ENCODE peak calls at places on chromosomes 6 and 20, in ten cellular contexts. T is hypothalamus; X is Daoy; F is RPMI7951; M is glutamatergic neuron; Q is heart right ventricle; H is activated T-helper 9 cell treated with anti-CD3 and anti-CD28 coated beads, Interleukin-2, amount 50 U/mL, for 16 hours; G is OCI-LY7; S is HuH-7.5; O is GM03348. D is an unnamed sample.

GRCh38 chr6:53044071-53044470 is 21.1 kb upstream of the FBXO9 start:
- DNase-seq in T (peak; percentile 29), G (no peak), S (no peak), X (peak; percentile 85), M (peak; percentile 32), H (no peak), O (no peak), F (peak; percentile 44), Q (no peak), D (no peak)

GRCh38 chr20:47251154-47252020 is 105.1 kb downstream of the ZMYND8 start:
- DNase-seq in Q (no peak), T (no peak), G (no peak), S (no peak), H (no peak), F (no peak), X (no peak), O (no peak), M (no peak), D (no peak)

GRCh38 chr6:158255974-158256601 is 56.2 kb upstream of the TULP4 start:
- DNase-seq in G (no peak), M (no peak), H (no peak), Q (no peak), O (no peak), F (no peak), S (no peak), X (no peak), T (no peak), D (no peak)

GRCh38 chr6:36809933-36810844 is 29.1 kb downstream of the CPNE5 start:
- DNase-seq in G (no peak), S (no peak), X (no peak), H (no peak), O (no peak), M (no peak), Q (no peak), F (no peak), T (no peak), D (no peak)

GRCh38 chr6:167827588-167828324 is 1.0 kb downstream of the AFDN start:
- DNase-seq in O (peak; percentile 77), Q (peak; percentile 52), H (peak; percentile 21), S (peak; percentile 57), G (peak; percentile 51), T (peak; percentile 46), F (peak; percentile 45), X (peak; percentile 25), M (peak; percentile 64), D (peak; percentile 34)

GRCh38 chr6:79040083-79040482 is 38.0 kb downstream of the PHIP start:
- DNase-seq in F (no peak), X (no peak), O (no peak), Q (no peak), H (no peak), G (no peak), S (no peak), T (no peak), M (no peak), D (no peak)

GRCh38 chr6:139438775-139439174 is 64.3 kb upstream of the CITED2 start:
- DNase-seq in M (no peak), H (no peak), F (no peak), S (no peak), Q (no peak), G (no peak), X (no peak), T (no peak), O (no peak), D (no peak)

GRCh38 chr6:76942203-76942971 is 520.9 kb downstream of the HTR1B start:
- DNase-seq in Q (no peak), M (no peak), H (no peak), F (peak; percentile 65), X (no peak), T (no peak), S (no peak), O (no peak), G (no peak), D (no peak)

GRCh38 chr6:28269492-28269891 is 2.5 kb downstream of the ZSCAN26 start:
- DNase-seq in T (no peak), M (no peak), F (peak; percentile 89), X (peak; percentile 74), Q (no peak), S (no peak), G (no peak), H (no peak), O (peak; percentile 77), D (no peak)

GRCh38 chr20:19603390-19603753 is 154.7 kb upstream of the RIN2 start:
- DNase-seq in T (no peak), O (no peak), S (no peak), Q (no peak), H (no peak), F (no peak), G (no peak), X (no peak), M (no peak), D (no peak)

GRCh38 chr20:2485662-2486061 is 15.1 kb upstream of the SNRPB start:
- DNase-seq in M (peak; percentile 44), H (no peak), Q (peak; percentile 48), F (no peak), X (no peak), T (no peak), G (no peak), O (no peak), S (no peak), D (no peak)

GRCh38 chr20:36847009-36847709 is 28.8 kb upstream of the TLDC2 start:
- DNase-seq in X (peak; percentile 63), H (no peak), Q (peak; percentile 78), T (peak; percentile 56), M (no peak), G (no peak), F (peak; percentile 64), S (no peak), O (peak; percentile 85), D (no peak)

GRCh38 chr6:116316772-116317467 is 37.2 kb upstream of the TSPYL1 start:
- DNase-seq in S (no peak), G (no peak), M (no peak), H (no peak), X (no peak), Q (peak; percentile 23), O (no peak), F (no peak), T (no peak), D (no peak)

GRCh38 chr20:38184098-38184497 is 19.0 kb upstream of the TGM2 start:
- DNase-seq in T (no peak), Q (no peak), S (no peak), M (no peak), F (peak; percentile 43), O (no peak), G (no peak), X (no peak), H (no peak), D (no peak)

GRCh38 chr6:46443623-46444022 is 47.6 kb downstream of the RCAN2 start:
- DNase-seq in X (no peak), H (no peak), F (no peak), M (no peak), S (no peak), Q (no peak), T (no peak), O (no peak), G (no peak), D (no peak)

GRCh38 chr6:132130530-132131298 is 179.5 kb upstream of the CCN2 start:
- DNase-seq in Q (peak; percentile 20), X (peak; percentile 81), T (peak; percentile 21), G (no peak), F (peak; percentile 89), O (peak; percentile 56), S (no peak), H (no peak), M (no peak), D (no peak)

GRCh38 chr20:49544535-49544934 is 23.4 kb downstream of the PTGIS start:
- DNase-seq in X (no peak), G (no peak), F (no peak), M (no peak), Q (no peak), H (no peak), T (no peak), S (no peak), O (no peak), D (no peak)

GRCh38 chr6:129677634-129678325 is 32.2 kb downstream of the ARHGAP18 start:
- DNase-seq in F (no peak), T (no peak), O (no peak), H (no peak), S (no peak), X (no peak), Q (no peak), G (no peak), M (no peak), D (no peak)

GRCh38 chr20:34755367-34755766 is 51.2 kb downstream of the TP53INP2 start:
- DNase-seq in Q (no peak), X (no peak), S (no peak), M (no peak), G (no peak), T (no peak), O (no peak), F (no peak), H (no peak), D (no peak)

GRCh38 chr6:82738773-82739172 is 326.9 kb downstream of the UBE3D start:
- DNase-seq in G (no peak), S (no peak), X (no peak), F (no peak), O (no peak), M (no peak), Q (no peak), T (no peak), H (no peak), D (no peak)

GRCh38 chr20:41639630-41640029 is 21.5 kb upstream of the CHD6 start:
- DNase-seq in H (no peak), S (no peak), F (no peak), G (no peak), M (no peak), T (no peak), X (no peak), O (no peak), Q (no peak), D (no peak)

GRCh38 chr6:134347141-134347540 is 29.2 kb upstream of the SGK1 start:
- DNase-seq in H (no peak), X (no peak), T (no peak), F (no peak), Q (no peak), M (no peak), O (no peak), G (no peak), S (no peak), D (no peak)

GRCh38 chr6:147868493-147869222 is 360.2 kb downstream of the SAMD5 start:
- DNase-seq in H (no peak), G (no peak), M (no peak), F (no peak), O (no peak), Q (no peak), X (no peak), S (no peak), T (no peak), D (no peak)

GRCh38 chr6:42929928-42930360 is 664 bp downstream of the CNPY3 start:
- DNase-seq in T (peak; percentile 53), H (peak; percentile 37), F (peak; percentile 75), O (peak; percentile 64), M (no peak), Q (no peak), G (peak; percentile 95), S (no peak), X (peak; percentile 70), D (no peak)

GRCh38 chr20:10906830-10907229 is 233.0 kb upstream of the JAG1 start:
- DNase-seq in O (no peak), M (no peak), S (no peak), G (no peak), X (no peak), Q (no peak), T (no peak), F (no peak), H (no peak), D (no peak)

GRCh38 chr20:48066256-48066655 is 281.0 kb upstream of the SULF2 start:
- DNase-seq in X (peak; percentile 7), Q (no peak), F (peak; percentile 67), H (no peak), O (no peak), G (no peak), S (no peak), T (no peak), M (no peak), D (no peak)

GRCh38 chr6:157226761-157227160 is 96.6 kb downstream of the TMEM242 start:
- DNase-seq in S (no peak), M (no peak), X (no peak), Q (no peak), F (no peak), O (no peak), T (no peak), H (no peak), G (no peak), D (no peak)

GRCh38 chr6:138970856-138971425 is 17.1 kb downstream of the REPS1 start:
- DNase-seq in X (peak; percentile 89), F (peak; percentile 91), M (no peak), T (no peak), G (no peak), S (no peak), H (peak; percentile 4), Q (no peak), O (peak; percentile 77), D (no peak)